ENCODE peak calls at places on chromosomes 13 and 19, in five cellular contexts. U is IMR-90, C is H9, I is DND-41, F is GM12878. W is an unnamed sample.

GRCh38 chr19:15397236-15397635 is 17.6 kb upstream of the AKAP8 start:
- DNase-seq in F (no peak), C (no peak), I (no peak), U (no peak), W (peak; percentile 38)

GRCh38 chr13:76708138-76708537 is 178.1 kb downstream of the KCTD12 start:
- DNase-seq in F (no peak), I (no peak), C (no peak), U (no peak), W (no peak)

GRCh38 chr13:113997845-113998751 is 24.2 kb upstream of the C13orf46 start:
- DNase-seq in C (no peak), I (no peak), F (no peak), U (peak; percentile 79), W (peak; percentile 98)

GRCh38 chr19:11887618-11888531 is at the start of gene ZNF69:
- DNase-seq in U (peak; percentile 62), C (peak; percentile 97), I (peak; percentile 86), F (no peak), W (peak; percentile 89)

GRCh38 chr19:16660763-16661479 is at the start of gene TMEM38A:
- DNase-seq in F (no peak), C (peak; percentile 47), U (no peak), I (no peak), W (peak; percentile 85)

GRCh38 chr13:99484405-99484981 is 16.8 kb upstream of the TM9SF2 start:
- DNase-seq in F (no peak), C (no peak), I (no peak), U (peak; percentile 77), W (no peak)

GRCh38 chr13:101989798-101990350 is 412.0 kb downstream of the FGF14 start:
- DNase-seq in I (no peak), U (no peak), C (no peak), F (no peak), W (no peak)

GRCh38 chr19:19562665-19563347 is 24.7 kb downstream of the CILP2 start:
- DNase-seq in U (no peak), F (no peak), C (no peak), I (no peak), W (peak; percentile 87)

GRCh38 chr13:110628477-110628793 is 13.1 kb downstream of the NAXD start:
- DNase-seq in F (no peak), C (no peak), U (no peak), I (no peak), W (peak; percentile 60)

GRCh38 chr13:106284358-106284757 is 251.1 kb downstream of the EFNB2 start:
- DNase-seq in F (no peak), C (no peak), I (no peak), U (peak; percentile 41), W (peak; percentile 52)

GRCh38 chr13:94595006-94595942 is 678 bp downstream of the TGDS start:
- DNase-seq in U (peak; percentile 30), C (peak; percentile 45), I (peak; percentile 41), F (no peak), W (peak; percentile 55)

GRCh38 chr19:4585556-4585955 is 26.1 kb upstream of the SEMA6B start:
- DNase-seq in C (no peak), F (no peak), I (no peak), U (no peak), W (peak; percentile 47)

GRCh38 chr13:61094865-61095264 is 320.8 kb downstream of the PCDH20 start:
- DNase-seq in F (no peak), C (no peak), U (no peak), I (no peak), W (no peak)

GRCh38 chr13:57631607-57632275 is at the start of gene PCDH17:
- DNase-seq in C (peak; percentile 68), U (no peak), I (no peak), F (no peak), W (peak; percentile 80)

GRCh38 chr19:2982983-2983350 is 5.6 kb downstream of the TLE6 start:
- DNase-seq in I (no peak), F (no peak), U (peak; percentile 68), C (no peak), W (peak; percentile 97)

GRCh38 chr13:72911988-72912387 is 130.1 kb downstream of the PIBF1 start:
- DNase-seq in F (no peak), C (no peak), U (no peak), I (no peak), W (no peak)

GRCh38 chr19:13078897-13079541 is 23.6 kb downstream of the LYL1 start:
- DNase-seq in U (no peak), F (no peak), C (no peak), I (no peak), W (no peak)

GRCh38 chr19:4807188-4807587 is 15.7 kb downstream of the FEM1A start:
- DNase-seq in C (no peak), F (no peak), I (no peak), U (no peak), W (no peak)

GRCh38 chr19:53254451-53255341 is at the start of gene ZNF677:
- DNase-seq in C (peak; percentile 93), F (no peak), I (peak; percentile 91), U (peak; percentile 76), W (peak; percentile 96)

GRCh38 chr19:13089139-13089856 is 13.4 kb downstream of the LYL1 start:
- DNase-seq in C (peak; percentile 79), U (no peak), I (no peak), F (no peak), W (peak; percentile 95)

GRCh38 chr19:18202759-18203407 is 959 bp downstream of the RAB3A start:
- DNase-seq in U (no peak), F (no peak), C (peak; percentile 49), I (no peak), W (peak; percentile 42)

GRCh38 chr19:50203281-50204080 is at the start of gene MYH14:
- DNase-seq in F (no peak), C (peak; percentile 96), I (no peak), U (no peak), W (peak; percentile 97)

GRCh38 chr19:49691243-49692101 is 556 bp downstream of the CPT1C start:
- DNase-seq in C (peak; percentile 78), U (peak; percentile 70), I (no peak), F (no peak), W (peak; percentile 97)

GRCh38 chr13:95100525-95101121 is 200.6 kb downstream of the ABCC4 start:
- DNase-seq in I (no peak), C (no peak), U (peak; percentile 77), F (peak; percentile 21), W (peak; percentile 58)

GRCh38 chr19:7705387-7706187 is 3.7 kb upstream of the FCER2 start:
- DNase-seq in F (peak; percentile 91), U (no peak), C (no peak), I (no peak), W (peak; percentile 46)

GRCh38 chr13:45718992-45719391 is 16.9 kb downstream of the CBY2 start:
- DNase-seq in C (no peak), I (no peak), U (no peak), F (no peak), W (peak; percentile 65)

GRCh38 chr19:10936661-10937084 is 8.1 kb downstream of the TIMM29 start:
- DNase-seq in U (peak; percentile 81), F (peak; percentile 35), I (peak; percentile 54), C (peak; percentile 78), W (peak; percentile 79)

GRCh38 chr13:79447141-79447540 is 33.8 kb upstream of the NDFIP2 start:
- DNase-seq in C (no peak), I (no peak), U (no peak), F (no peak), W (no peak)

GRCh38 chr19:31274266-31274963 is 74.8 kb downstream of the TSHZ3 start:
- DNase-seq in C (no peak), I (no peak), F (no peak), U (no peak), W (no peak)

GRCh38 chr13:21849323-21849722 is 178.4 kb downstream of the FGF9 start:
- DNase-seq in U (peak; percentile 43), F (peak; percentile 4), C (peak; percentile 45), I (peak; percentile 17), W (no peak)

GRCh38 chr19:35013047-35013819 is 13.1 kb downstream of the GRAMD1A start:
- DNase-seq in I (peak; percentile 77), F (no peak), U (peak; percentile 57), C (peak; percentile 89), W (peak; percentile 98)

GRCh38 chr13:66714795-66715194 is 515.3 kb downstream of the PCDH9 start:
- DNase-seq in F (no peak), I (no peak), U (no peak), C (no peak), W (peak; percentile 64)

GRCh38 chr13:106522898-106523525 is 12.4 kb downstream of the EFNB2 start:
- DNase-seq in F (no peak), U (no peak), I (no peak), C (no peak), W (no peak)

GRCh38 chr13:34172048-34172447 is 354.1 kb downstream of the RFC3 start:
- DNase-seq in C (no peak), F (no peak), I (no peak), U (no peak), W (no peak)

GRCh38 chr19:41376998-41377365 is 649 bp downstream of the TMEM91 start:
- DNase-seq in U (no peak), C (no peak), F (no peak), I (no peak), W (no peak)

DNA sequence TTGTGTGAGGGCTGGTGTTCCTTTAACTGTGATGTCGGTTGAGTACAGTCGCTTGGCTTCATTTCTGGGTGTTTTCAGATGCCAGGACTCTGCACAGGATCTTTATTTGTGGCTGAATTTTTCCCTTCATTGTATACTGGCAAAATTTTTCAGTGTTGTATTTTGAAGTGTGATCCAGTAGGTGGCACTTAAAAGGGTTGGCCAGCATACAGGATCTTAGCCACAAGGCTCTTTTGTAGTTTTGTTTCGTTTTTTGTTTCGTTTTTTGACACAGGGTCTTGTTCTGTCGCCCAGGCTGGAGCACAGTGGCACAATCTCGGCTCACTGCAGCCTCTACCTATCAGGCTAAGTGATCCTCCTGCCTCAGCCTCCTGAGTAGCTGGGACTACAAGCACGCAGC is 8.7 kb downstream of the FCAR start:
- DNase-seq in I (peak; percentile 17), U (no peak), F (peak; percentile 35), C (no peak), W (no peak)
- H3K4me2 ChIP-seq in I (no peak overlapping the region), U (no peak overlapping the region), F (peak overlapping the region; percentile 17), C (no peak overlapping the region), W (no peak overlapping the region)

GRCh38 chr19:51525731-51526130 is 5.7 kb downstream of the SIGLEC6 start:
- DNase-seq in U (no peak), I (no peak), C (no peak), F (no peak), W (no peak)

GRCh38 chr19:51535535-51535934 is 4.1 kb upstream of the SIGLEC6 start:
- DNase-seq in F (no peak), C (no peak), U (no peak), I (no peak), W (no peak)

GRCh38 chr19:51531349-51532315 is at the start of gene SIGLEC6:
- DNase-seq in C (no peak), I (no peak), F (peak; percentile 25), U (no peak), W (no peak)

GRCh38 chr19:51529301-51529700 is 2.2 kb downstream of the SIGLEC6 start:
- DNase-seq in I (no peak), F (no peak), C (no peak), U (no peak), W (no peak)

GRCh38 chr19:51530616-51531015 is 854 bp downstream of the SIGLEC6 start:
- DNase-seq in C (no peak), I (no peak), F (no peak), U (no peak), W (no peak)
- H3K4me2 ChIP-seq in C (no peak overlapping the region), I (no peak overlapping the region), F (no peak overlapping the region), U (no peak overlapping the region), W (no peak overlapping the region)

GRCh38 chr13:24253520-24254150 is 55.7 kb upstream of the C1QTNF9 start:
- DNase-seq in F (no peak), C (no peak), I (no peak), U (no peak), W (peak; percentile 85)
- H3K4me2 ChIP-seq in F (no peak overlapping the region), C (no peak overlapping the region), I (no peak overlapping the region), U (no peak overlapping the region), W (peak overlapping the region; percentile 45)

GRCh38 chr19:45952691-45953505 is 20.8 kb downstream of the NOVA2 start:
- DNase-seq in I (peak; percentile 44), U (peak; percentile 42), F (no peak), C (peak; percentile 96), W (peak; percentile 93)
- H3K4me2 ChIP-seq in I (peak overlapping the region; percentile 23), U (peak overlapping the region; percentile 27), F (peak overlapping the region; percentile 66), C (peak overlapping the region; percentile 41), W (no peak overlapping the region)

W was measured in osteoblast.